ENCODE peak calls at places on chromosomes 4 and X, in four cellular contexts. B is prostate gland, K is suprapubic skin, A is lower lobe of right lung. Q is an unnamed sample.

GRCh38 chr4:174284181-174284886 is 623 bp downstream of the CEP44 start:
- DNase-seq in A (no peak), K (no peak), B (no peak), Q (no peak)

GRCh38 chr4:11904991-11905760 is 476.5 kb upstream of the HS3ST1 start:
- DNase-seq in K (no peak), A (no peak), B (no peak), Q (no peak)

GRCh38 chrX:124862304-124862703 is 457.4 kb upstream of the TEX13C start:
- DNase-seq in B (no peak), A (no peak), K (no peak), Q (no peak)

GRCh38 chrX:105658136-105658535 is 164.2 kb upstream of the NRK start:
- DNase-seq in B (no peak), A (no peak), K (no peak), Q (no peak)

GRCh38 chrX:136784231-136784630 is 3.5 kb upstream of the ARHGEF6 start:
- DNase-seq in K (no peak), B (no peak), A (no peak), Q (no peak)

GRCh38 chr4:89610236-89610635 is 226.7 kb downstream of the SNCA start:
- DNase-seq in A (no peak), B (no peak), K (no peak), Q (no peak)

GRCh38 chr4:140019619-140020367 is 134.2 kb downstream of the MAML3 start:
- DNase-seq in B (no peak), K (no peak), A (no peak), Q (no peak)

GRCh38 chr4:28167411-28167810 is 1306.8 kb downstream of the STIM2 start:
- DNase-seq in K (no peak), B (no peak), A (no peak), Q (no peak)

GRCh38 chrX:10414872-10415703 is 205.3 kb downstream of the MID1 start:
- DNase-seq in B (no peak), K (no peak), A (no peak), Q (no peak)

GRCh38 chr4:65599335-65599734 is 71.0 kb downstream of the EPHA5 start:
- DNase-seq in A (no peak), B (no peak), K (no peak), Q (no peak)

GRCh38 chrX:12877386-12877785 is 10.5 kb downstream of the TLR7 start:
- DNase-seq in A (no peak), K (no peak), B (peak; percentile 29), Q (no peak)

GRCh38 chrX:43328358-43328946 is 327.6 kb upstream of the MAOA start:
- DNase-seq in B (no peak), K (no peak), A (no peak), Q (no peak)

GRCh38 chr4:165294907-165295306 is 32.6 kb upstream of the MSMO1 start:
- DNase-seq in A (no peak), B (no peak), K (no peak), Q (no peak)

GRCh38 chr4:68074397-68074796 is 55.3 kb downstream of the TMPRSS11F start:
- DNase-seq in A (no peak), B (no peak), K (no peak), Q (no peak)

GRCh38 chr4:6917445-6918241 is 8.0 kb downstream of the TBC1D14 start:
- DNase-seq in K (no peak), A (peak; percentile 93), B (peak; percentile 78), Q (peak; percentile 91)

GRCh38 chr4:38621004-38621684 is 42.9 kb upstream of the KLF3 start:
- DNase-seq in K (no peak), B (peak; percentile 88), A (no peak), Q (no peak)

GRCh38 chrX:18894156-18894555 is 89.8 kb downstream of the PHKA2 start:
- DNase-seq in K (no peak), B (no peak), A (no peak), Q (no peak)

GRCh38 chrX:1031521-1032430 is 180.7 kb downstream of the CRLF2 start:
- DNase-seq in A (no peak), K (peak; percentile 32), B (no peak), Q (peak; percentile 12)
- H3K9me3 ChIP-seq in A (no peaks in the 10 kb centered on the region), K (peaks cover 11% of the 10 kb centered on the region), B (no peaks in the 10 kb centered on the region), Q (no peaks in the 10 kb centered on the region)

GRCh38 chr4:87031946-87032345 is 97.1 kb downstream of the AFF1 start:
- DNase-seq in B (no peak), A (no peak), K (no peak), Q (no peak)
- H3K4me1 ChIP-seq in B (peaks cover 32% of the 10 kb centered on the region), A (peaks cover 95% of the 10 kb centered on the region), K (peaks cover 96% of the 10 kb centered on the region), Q (peaks cover 84% of the 10 kb centered on the region)

GRCh38 chr4:124711469-124712416 is 789 bp downstream of the ANKRD50 start:
- DNase-seq in A (peak; percentile 68), B (peak; percentile 57), K (peak; percentile 79), Q (peak; percentile 82)

GRCh38 chr4:124710911-124711310 is 1.6 kb downstream of the ANKRD50 start:
- DNase-seq in B (no peak), K (no peak), A (no peak), Q (no peak)

GRCh38 chr4:124710253-124710849 is 2.2 kb downstream of the ANKRD50 start:
- DNase-seq in A (no peak), K (no peak), B (no peak), Q (no peak)

GRCh38 chr4:124705393-124705792 is 7.1 kb downstream of the ANKRD50 start:
- DNase-seq in B (no peak), A (no peak), K (no peak), Q (no peak)

GRCh38 chr4:124708517-124709300 is 3.8 kb downstream of the ANKRD50 start:
- DNase-seq in K (no peak), A (no peak), B (no peak), Q (no peak)
- H3K4me3 ChIP-seq in K (peak overlapping the region; percentile 89), A (peak overlapping the region; percentile 85), B (no peak overlapping the region), Q (peak overlapping the region; percentile 75)

DNA sequence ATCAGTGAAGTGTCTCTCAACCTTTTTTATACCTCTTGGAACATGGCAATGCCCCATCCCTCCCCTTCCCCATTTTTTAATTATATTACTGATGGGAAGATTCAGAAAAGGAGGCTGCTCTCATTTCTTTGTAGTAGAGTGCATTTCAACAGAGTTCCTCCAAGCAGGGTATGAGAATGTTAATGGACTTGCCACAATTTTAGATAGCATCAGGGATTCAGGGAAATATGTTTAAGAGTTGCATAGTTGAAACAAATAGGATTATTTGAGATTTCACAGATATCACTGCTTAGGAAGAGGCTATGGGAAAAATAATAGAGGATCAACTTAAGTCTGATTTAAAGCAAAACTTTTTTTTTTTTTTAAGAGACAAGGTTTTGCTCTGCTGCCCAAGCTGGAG is 46.2 kb downstream of the DIPK2B start:
- DNase-seq in K (no peak), B (no peak), A (no peak), Q (no peak)
- H3K9me3 ChIP-seq in K (no peaks in the 10 kb centered on the region), B (no peaks in the 10 kb centered on the region), A (no peaks in the 10 kb centered on the region), Q (no peaks in the 10 kb centered on the region)